ENCODE peak calls at places on chromosomes 1 and 21, in seven cellular contexts. One of them, this sample, is unnamed.

GRCh38 chr1:27522860-27523665 is 33.1 kb upstream of the WASF2 start:
- DNase-seq in hepatocyte: peak
- DNase-seq in C1 segment of cervical spinal cord: no peak
- DNase-seq in right cardiac atrium: peak
- DNase-seq in AG08395: peak
- DNase-seq in caudate nucleus: peak
- DNase-seq in endothelial cell: peak
- DNase-seq in this sample: peak

GRCh38 chr21:44767834-44768831 is 33.5 kb downstream of the UBE2G2 start:
- DNase-seq in hepatocyte: no peak
- DNase-seq in C1 segment of cervical spinal cord: no peak
- DNase-seq in right cardiac atrium: no peak
- DNase-seq in AG08395: no peak
- DNase-seq in caudate nucleus: no peak
- DNase-seq in endothelial cell: no peak
- DNase-seq in this sample: no peak

GRCh38 chr1:150553392-150554085 is 4.3 kb downstream of the ADAMTSL4 start:
- DNase-seq in hepatocyte: no peak
- DNase-seq in C1 segment of cervical spinal cord: no peak
- DNase-seq in right cardiac atrium: no peak
- DNase-seq in AG08395: no peak
- DNase-seq in caudate nucleus: no peak
- DNase-seq in endothelial cell: no peak
- DNase-seq in this sample: no peak

GRCh38 chr1:158014702-158015320 is 21.4 kb downstream of the KIRREL1 start:
- DNase-seq in hepatocyte: no peak
- DNase-seq in C1 segment of cervical spinal cord: no peak
- DNase-seq in right cardiac atrium: no peak
- DNase-seq in AG08395: no peak
- DNase-seq in caudate nucleus: no peak
- DNase-seq in endothelial cell: no peak
- DNase-seq in this sample: no peak

GRCh38 chr1:39892611-39893595 is 8.8 kb downstream of the MYCL start:
- DNase-seq in hepatocyte: peak
- DNase-seq in C1 segment of cervical spinal cord: no peak
- DNase-seq in right cardiac atrium: no peak
- DNase-seq in AG08395: peak
- DNase-seq in caudate nucleus: peak
- DNase-seq in endothelial cell: no peak
- DNase-seq in this sample: no peak

GRCh38 chr1:1779691-1780597 is 1.7 kb upstream of the NADK start:
- DNase-seq in hepatocyte: peak
- DNase-seq in C1 segment of cervical spinal cord: no peak
- DNase-seq in right cardiac atrium: peak
- DNase-seq in AG08395: peak
- DNase-seq in caudate nucleus: peak
- DNase-seq in endothelial cell: no peak
- DNase-seq in this sample: no peak

GRCh38 chr1:41856361-41857285 is 62.1 kb downstream of the HIVEP3 start:
- DNase-seq in hepatocyte: no peak
- DNase-seq in C1 segment of cervical spinal cord: no peak
- DNase-seq in right cardiac atrium: peak
- DNase-seq in AG08395: peak
- DNase-seq in caudate nucleus: no peak
- DNase-seq in endothelial cell: no peak
- DNase-seq in this sample: no peak

GRCh38 chr1:222523852-222524251 is 24.1 kb downstream of the HHIPL2 start:
- DNase-seq in hepatocyte: no peak
- DNase-seq in C1 segment of cervical spinal cord: no peak
- DNase-seq in right cardiac atrium: no peak
- DNase-seq in AG08395: no peak
- DNase-seq in caudate nucleus: no peak
- DNase-seq in endothelial cell: no peak
- DNase-seq in this sample: no peak

GRCh38 chr1:212665241-212666115 is 34.2 kb downstream of the BATF3 start:
- DNase-seq in hepatocyte: peak
- DNase-seq in C1 segment of cervical spinal cord: peak
- DNase-seq in right cardiac atrium: peak
- DNase-seq in AG08395: peak
- DNase-seq in caudate nucleus: peak
- DNase-seq in endothelial cell: peak
- DNase-seq in this sample: no peak

GRCh38 chr21:17746920-17747319 is 72.2 kb downstream of the C21orf91 start:
- DNase-seq in hepatocyte: no peak
- DNase-seq in C1 segment of cervical spinal cord: no peak
- DNase-seq in right cardiac atrium: no peak
- DNase-seq in AG08395: no peak
- DNase-seq in caudate nucleus: no peak
- DNase-seq in endothelial cell: no peak
- DNase-seq in this sample: no peak

GRCh38 chr1:92192246-92192645 is 25.5 kb upstream of the C1orf146 start:
- DNase-seq in hepatocyte: no peak
- DNase-seq in C1 segment of cervical spinal cord: no peak
- DNase-seq in right cardiac atrium: no peak
- DNase-seq in AG08395: no peak
- DNase-seq in caudate nucleus: no peak
- DNase-seq in endothelial cell: no peak
- DNase-seq in this sample: no peak

GRCh38 chr1:196372896-196373536 is 235.2 kb downstream of the KCNT2 start:
- DNase-seq in hepatocyte: peak
- DNase-seq in C1 segment of cervical spinal cord: no peak
- DNase-seq in right cardiac atrium: no peak
- DNase-seq in AG08395: peak
- DNase-seq in caudate nucleus: no peak
- DNase-seq in endothelial cell: no peak
- DNase-seq in this sample: no peak

GRCh38 chr1:1358433-1359201 is at the start of gene MXRA8:
- DNase-seq in hepatocyte: peak
- DNase-seq in C1 segment of cervical spinal cord: no peak
- DNase-seq in right cardiac atrium: peak
- DNase-seq in AG08395: peak
- DNase-seq in caudate nucleus: no peak
- DNase-seq in endothelial cell: no peak
- DNase-seq in this sample: no peak

GRCh38 chr1:184051138-184051484 is 419 bp upstream of the TSEN15 start:
- DNase-seq in hepatocyte: no peak
- DNase-seq in C1 segment of cervical spinal cord: no peak
- DNase-seq in right cardiac atrium: no peak
- DNase-seq in AG08395: no peak
- DNase-seq in caudate nucleus: no peak
- DNase-seq in endothelial cell: no peak
- DNase-seq in this sample: no peak

GRCh38 chr1:91556556-91556955 is 55.9 kb downstream of the CDC7 start:
- DNase-seq in hepatocyte: no peak
- DNase-seq in C1 segment of cervical spinal cord: no peak
- DNase-seq in right cardiac atrium: no peak
- DNase-seq in AG08395: no peak
- DNase-seq in caudate nucleus: no peak
- DNase-seq in endothelial cell: no peak
- DNase-seq in this sample: no peak

GRCh38 chr21:33362044-33362555 is 37.3 kb downstream of the IFNAR1 start:
- DNase-seq in hepatocyte: peak
- DNase-seq in C1 segment of cervical spinal cord: no peak
- DNase-seq in right cardiac atrium: no peak
- DNase-seq in AG08395: no peak
- DNase-seq in caudate nucleus: peak
- DNase-seq in endothelial cell: no peak
- DNase-seq in this sample: no peak

GRCh38 chr21:43864806-43865470 is at the start of gene AGPAT3:
- DNase-seq in hepatocyte: peak
- DNase-seq in C1 segment of cervical spinal cord: no peak
- DNase-seq in right cardiac atrium: peak
- DNase-seq in AG08395: peak
- DNase-seq in caudate nucleus: no peak
- DNase-seq in endothelial cell: no peak
- DNase-seq in this sample: no peak